ENCODE peak calls at places on chromosomes 2 and 18, in eight cellular contexts. K, E, O, U, Y, F, I and C are unnamed samples.

GRCh38 chr18:38413202-38413601 is 847.6 kb upstream of the CELF4 start:
- DNase-seq in F (no peak), U (no peak), Y (no peak), I (no peak), K (no peak), E (no peak), O (no peak), C (no peak)

GRCh38 chr18:111292-112014 is 46.9 kb upstream of the USP14 start:
- DNase-seq in Y (peak; percentile 64), U (no peak), I (peak; percentile 51), F (no peak), K (peak; percentile 57), E (peak; percentile 95), O (peak; percentile 44), C (peak; percentile 82)

GRCh38 chr2:238169021-238169707 is 10.4 kb downstream of the ERFE start:
- DNase-seq in U (no peak), Y (no peak), I (no peak), O (peak; percentile 96), E (no peak), K (no peak), F (no peak), C (no peak)

GRCh38 chr18:51030537-51031258 is 685 bp downstream of the SMAD4 start:
- DNase-seq in K (peak; percentile 49), U (peak; percentile 52), Y (peak; percentile 66), I (peak; percentile 63), O (peak; percentile 61), F (peak; percentile 77), E (peak; percentile 91), C (peak; percentile 70)

GRCh38 chr2:190121971-190122370 is 59.4 kb upstream of the MSTN start:
- DNase-seq in Y (no peak), E (no peak), K (peak; percentile 79), U (no peak), F (no peak), I (no peak), O (peak; percentile 38), C (peak; percentile 57)

GRCh38 chr18:42201137-42201536 is 246.1 kb downstream of the PIK3C3 start:
- DNase-seq in Y (no peak), F (no peak), U (no peak), O (no peak), I (no peak), K (no peak), E (no peak), C (no peak)

GRCh38 chr18:9428862-9429661 is 46.3 kb upstream of the RALBP1 start:
- DNase-seq in K (no peak), E (no peak), O (no peak), F (no peak), U (no peak), Y (no peak), I (no peak), C (no peak)

GRCh38 chr2:6828299-6828584 is 37.5 kb downstream of the CMPK2 start:
- DNase-seq in I (no peak), U (peak; percentile 60), E (peak; percentile 74), O (peak; percentile 57), F (no peak), K (peak; percentile 73), Y (no peak), C (peak; percentile 47)

GRCh38 chr2:175003875-175004729 is 1.1 kb downstream of the CHN1 start:
- DNase-seq in K (peak; percentile 18), F (peak; percentile 36), I (no peak), O (peak; percentile 20), U (peak; percentile 18), Y (no peak), E (peak; percentile 73), C (peak; percentile 79)

GRCh38 chr2:226740039-226740648 is 59.5 kb downstream of the IRS1 start:
- DNase-seq in O (peak; percentile 49), E (no peak), I (no peak), F (no peak), K (no peak), U (no peak), Y (no peak), C (no peak)

GRCh38 chr18:74378179-74378682 is 62.6 kb downstream of the C18orf63 start:
- DNase-seq in E (no peak), O (no peak), K (peak; percentile 21), Y (no peak), I (no peak), U (no peak), F (no peak), C (no peak)

GRCh38 chr2:130798472-130799221 is 38.1 kb upstream of the ARHGEF4 start:
- DNase-seq in Y (no peak), E (peak; percentile 79), U (peak; percentile 46), O (no peak), K (no peak), F (peak; percentile 61), I (no peak), C (peak; percentile 67)

GRCh38 chr18:67951166-67951565 is 434.6 kb upstream of the DSEL start:
- DNase-seq in U (no peak), I (no peak), K (no peak), F (no peak), Y (no peak), E (no peak), O (peak; percentile 45), C (no peak)

GRCh38 chr2:77721593-77721992 is 199.4 kb upstream of the LRRTM4 start:
- DNase-seq in K (no peak), O (no peak), F (no peak), Y (no peak), U (no peak), E (no peak), I (no peak), C (no peak)

GRCh38 chr2:27799646-27800010 is 28.1 kb downstream of the MRPL33 start:
- DNase-seq in K (no peak), F (no peak), E (no peak), O (no peak), I (no peak), Y (no peak), U (no peak), C (no peak)

GRCh38 chr18:40159141-40160017 is 1795.7 kb upstream of the PIK3C3 start:
- DNase-seq in U (peak; percentile 94), K (peak; percentile 61), I (no peak), E (peak; percentile 80), F (no peak), Y (no peak), O (peak; percentile 72), C (peak; percentile 52)